ENCODE peak calls at places on chromosomes 1 and 21, in ten cellular contexts. U is GM12891, M is body of pancreas, J is A549, L is ovary, D is prostate gland, O is GM12892, H is NB4, V is sigmoid colon, S is IMR-90. P is an unnamed sample.

GRCh38 chr1:5758000-5758858 is 234.0 kb downstream of the NPHP4 start:
- DNase-seq in V (no peak), U (no peak), D (no peak), S (no peak), L (no peak), H (no peak), M (no peak), O (no peak), J (no peak), P (no peak)

GRCh38 chr1:8678688-8679410 is 138.6 kb downstream of the RERE start:
- DNase-seq in L (no peak), U (no peak), D (no peak), H (no peak), O (no peak), J (no peak), M (no peak), S (no peak), V (no peak), P (no peak)

GRCh38 chr1:212062832-212063438 is 27.4 kb downstream of the DTL start:
- DNase-seq in H (peak), O (no peak), L (no peak), J (peak), U (no peak), M (no peak), D (no peak), S (peak), V (no peak), P (no peak)

GRCh38 chr1:7044471-7044805 is 259.2 kb downstream of the CAMTA1 start:
- DNase-seq in V (no peak), O (no peak), H (no peak), J (no peak), L (no peak), D (no peak), M (no peak), S (no peak), U (no peak), P (no peak)

GRCh38 chr1:230070321-230071208 is 3.5 kb downstream of the GALNT2 start:
- DNase-seq in H (no peak), S (no peak), D (no peak), U (no peak), M (no peak), O (no peak), V (no peak), J (no peak), L (no peak), P (no peak)

GRCh38 chr1:205344010-205344808 is 12.5 kb downstream of the KLHDC8A start:
- DNase-seq in O (no peak), U (no peak), L (no peak), H (no peak), J (no peak), V (no peak), S (no peak), D (no peak), M (no peak), P (peak)

GRCh38 chr1:239547987-239548386 is 161.6 kb downstream of the CHRM3 start:
- DNase-seq in M (no peak), V (no peak), U (no peak), S (no peak), D (no peak), O (no peak), H (no peak), J (no peak), L (no peak), P (no peak)

GRCh38 chr1:5225687-5226389 is 571.4 kb downstream of the AJAP1 start:
- DNase-seq in L (no peak), H (no peak), O (no peak), S (no peak), D (no peak), M (no peak), J (no peak), U (no peak), V (no peak), P (no peak)

GRCh38 chr1:53321776-53322602 is 5.9 kb downstream of the LRP8 start:
- DNase-seq in D (no peak), O (no peak), S (no peak), U (no peak), H (no peak), M (no peak), J (no peak), V (no peak), L (no peak), P (no peak)

GRCh38 chr1:55337801-55338447 is 122.8 kb upstream of the USP24 start:
- DNase-seq in V (no peak), O (peak), M (no peak), J (peak), L (no peak), S (peak), D (no peak), U (peak), H (peak), P (peak)

GRCh38 chr1:6447818-6448748 is 17.9 kb downstream of the TNFRSF25 start:
- DNase-seq in H (no peak), D (no peak), U (no peak), M (no peak), L (no peak), S (no peak), J (no peak), V (no peak), O (no peak), P (no peak)

GRCh38 chr1:55277377-55278130 is 62.4 kb upstream of the USP24 start:
- DNase-seq in D (peak), H (peak), L (peak), S (peak), M (peak), O (peak), U (no peak), J (peak), V (peak), P (peak)

GRCh38 chr1:224317383-224318045 is 12.5 kb downstream of the NVL start:
- DNase-seq in M (no peak), O (no peak), S (no peak), L (no peak), V (no peak), H (no peak), D (peak), J (no peak), U (no peak), P (no peak)

GRCh38 chr1:36857761-36858160 is 176.6 kb downstream of the GRIK3 start:
- DNase-seq in U (no peak), M (no peak), V (no peak), H (no peak), O (no peak), S (no peak), J (no peak), L (no peak), D (no peak), P (no peak)

GRCh38 chr1:160423966-160424365 is 23.6 kb downstream of the VANGL2 start:
- DNase-seq in D (no peak), S (no peak), L (no peak), V (no peak), J (no peak), U (no peak), O (no peak), H (no peak), M (no peak), P (no peak)

GRCh38 chr1:43706598-43707190 is 642 bp upstream of the ST3GAL3 start:
- DNase-seq in L (peak), H (peak), S (no peak), M (peak), O (no peak), U (no peak), D (no peak), V (no peak), J (no peak), P (no peak)

GRCh38 chr1:17167783-17168479 is 37.0 kb upstream of the PADI1 start:
- DNase-seq in H (no peak), L (no peak), V (no peak), U (no peak), M (no peak), O (no peak), S (peak), D (no peak), J (peak), P (no peak)

GRCh38 chr1:156123356-156124196 is 9.1 kb downstream of the LMNA start:
- DNase-seq in O (no peak), S (peak), U (no peak), D (peak), J (no peak), M (peak), V (peak), H (peak), L (peak), P (peak)
- TF ChIP-seq POLR2A in O (no peak), S (peak), U (no peak), D (peak), J (peak), M (peak), V (peak), H (no peak), L (peak), P (no peak)

GRCh38 chr1:155261401-155261887 is 716 bp downstream of the SCAMP3 start:
- DNase-seq in O (no peak), M (peak), L (no peak), H (peak), S (peak), U (no peak), V (no peak), D (no peak), J (peak), P (no peak)

GRCh38 chr1:155260276-155260675 is 1.9 kb downstream of the SCAMP3 start:
- DNase-seq in M (no peak), O (no peak), H (no peak), L (no peak), D (no peak), U (no peak), S (no peak), V (no peak), J (no peak), P (no peak)

GRCh38 chr1:155263067-155263466 is 907 bp upstream of the SCAMP3 start:
- DNase-seq in V (peak), H (no peak), J (no peak), D (no peak), S (no peak), O (no peak), M (no peak), U (no peak), L (no peak), P (no peak)

GRCh38 chr1:155267373-155267772 is 5.2 kb upstream of the SCAMP3 start:
- DNase-seq in M (no peak), S (no peak), V (no peak), D (no peak), J (no peak), L (no peak), U (no peak), H (no peak), O (no peak), P (no peak)

GRCh38 chr1:155261888-155262673 is at the start of gene SCAMP3:
- DNase-seq in M (peak), L (peak), O (peak), H (peak), U (peak), S (peak), J (peak), V (peak), D (peak), P (peak)
- TF ChIP-seq POLR2A in M (peak), L (peak), O (peak), H (peak), U (peak), S (peak), J (peak), V (peak), D (peak), P (peak)

GRCh38 chr1:1862905-1863547 is 27.9 kb downstream of the GNB1 start:
- DNase-seq in U (no peak), D (no peak), H (no peak), O (no peak), L (no peak), V (no peak), S (peak), M (no peak), J (no peak), P (no peak)
- TF ChIP-seq POLR2A in U (no peak), D (no peak), H (no peak), O (peak), L (no peak), V (no peak), S (no peak), M (no peak), J (no peak), P (no peak)

GRCh38 chr21:27525780-27526179 is 558.9 kb upstream of the ADAMTS5 start:
- DNase-seq in V (no peak), L (no peak), U (no peak), O (no peak), D (no peak), M (no peak), H (no peak), J (no peak), S (no peak), P (no peak)
- TF ChIP-seq POLR2A in V (no peak), L (no peak), U (no peak), O (no peak), D (no peak), M (no peak), H (no peak), J (no peak), S (no peak), P (no peak)

DNA sequence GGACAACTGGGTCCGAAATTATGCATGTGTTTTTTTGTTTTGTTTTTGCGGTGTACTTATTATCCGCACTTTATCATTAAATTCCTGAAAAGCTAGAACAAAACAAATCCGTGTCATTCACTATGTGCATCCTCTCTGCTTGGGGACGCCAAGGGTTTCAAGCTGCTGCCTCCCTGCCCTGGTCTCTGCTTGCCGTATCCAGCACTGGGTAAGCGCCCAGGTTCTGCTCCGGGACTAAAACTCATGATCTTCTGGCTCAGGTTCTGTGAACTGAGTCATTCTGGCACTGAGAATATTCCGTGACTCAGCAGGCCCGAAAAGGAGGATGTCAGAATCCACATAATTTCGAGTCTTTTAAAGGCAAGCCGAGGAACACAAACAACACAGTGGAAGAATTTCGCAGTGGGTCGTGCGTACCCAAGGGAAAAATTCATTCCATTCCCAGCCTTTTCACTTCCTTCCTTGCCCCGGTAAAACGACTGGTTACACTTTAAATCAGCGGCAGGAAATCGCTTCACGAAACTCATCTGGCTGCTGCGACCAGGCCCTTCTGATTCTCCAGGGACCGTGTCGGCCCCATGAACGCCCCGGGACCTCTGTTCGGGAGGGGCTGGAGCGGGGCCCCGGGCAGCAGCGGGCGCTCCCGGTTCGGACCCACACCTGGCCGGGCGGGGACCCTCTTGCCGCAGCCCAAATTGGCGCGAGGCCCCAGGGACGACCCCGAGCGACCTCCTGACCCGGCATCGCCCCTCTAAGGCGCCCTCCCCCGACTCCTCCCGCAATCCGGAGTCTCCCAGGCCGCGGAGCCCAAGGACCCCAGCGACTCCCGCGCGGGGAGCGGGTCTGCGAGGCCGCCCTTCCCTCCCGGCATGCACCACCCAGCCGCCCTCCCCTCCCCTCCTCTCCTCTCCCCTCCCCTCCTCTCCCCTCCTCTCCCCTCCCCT is 746 bp upstream of the LAMC1 start:
- DNase-seq in M (peak), V (peak), U (peak), J (peak), H (peak), D (peak), O (peak), L (peak), S (peak), P (peak)
- TF ChIP-seq POLR2A in M (peak), V (peak), U (peak), J (peak), H (no peak), D (peak), O (no peak), L (peak), S (peak), P (no peak)

P was measured in testis.